ENCODE peak calls at places on chromosomes 5 and 9, in four cellular contexts. H is GM12865; Q is activated T-helper 2 cell treated with anti-CD3 and anti-CD28 coated beads, Interferon-gamma antibody, Interleukin-2, Interleukin-4, amounts not matched to agents 10 μg/mL and 5 μg/mL and 100 μg/mL, durations not matched to agents 14 hours and 24 hours and 36 hours; N is mesendoderm. E is an unnamed sample.

GRCh38 chr5:20276061-20276958 is 288.3 kb upstream of the CDH18 start:
- DNase-seq in H (no peak), Q (no peak), N (peak), E (no peak)

GRCh38 chr9:116550728-116551436 is 136.2 kb upstream of the TRIM32 start:
- DNase-seq in H (no peak), Q (no peak), N (peak), E (no peak)

GRCh38 chr9:110895141-110895912 is 142.9 kb downstream of the LPAR1 start:
- DNase-seq in H (no peak), Q (no peak), N (no peak), E (peak)

GRCh38 chr9:119963258-119963797 is 594.1 kb upstream of the BRINP1 start:
- DNase-seq in H (no peak), Q (no peak), N (peak), E (peak)

GRCh38 chr5:74442466-74442865 is 198.1 kb downstream of the ENC1 start:
- DNase-seq in H (no peak), Q (no peak), N (peak), E (no peak)

GRCh38 chr5:90264930-90265857 is 144.4 kb downstream of the CETN3 start:
- DNase-seq in H (peak), Q (peak), N (peak), E (peak)

GRCh38 chr9:117718085-117718484 is 13.9 kb downstream of the TLR4 start:
- DNase-seq in H (peak), Q (no peak), N (no peak), E (no peak)

GRCh38 chr5:143120460-143121134 is 282.9 kb downstream of the NR3C1 start:
- DNase-seq in H (no peak), Q (no peak), N (no peak), E (no peak)

GRCh38 chr5:73998496-73998895 is 372.5 kb downstream of the ARHGEF28 start:
- DNase-seq in H (no peak), Q (no peak), N (no peak), E (peak)

GRCh38 chr5:154236459-154237375 is 46.2 kb downstream of the GALNT10 start:
- DNase-seq in H (peak), Q (no peak), N (no peak), E (no peak)

GRCh38 chr5:169426674-169427250 is 125.8 kb upstream of the SLIT3 start:
- DNase-seq in H (peak), Q (no peak), N (peak), E (peak)

GRCh38 chr9:129436751-129437625 is 183.9 kb downstream of the C9orf50 start:
- DNase-seq in H (no peak), Q (no peak), N (peak), E (peak)

GRCh38 chr9:29209748-29210276 is 1636.5 kb upstream of the C9orf72 start:
- DNase-seq in H (no peak), Q (no peak), N (no peak), E (peak)

GRCh38 chr9:126371007-126371870 is 44.6 kb downstream of the MVB12B start:
- DNase-seq in H (no peak), Q (no peak), N (peak), E (no peak)

GRCh38 chr9:109815366-109815947 is 35.5 kb downstream of the PALM2AKAP2 start:
- DNase-seq in H (no peak), Q (no peak), N (peak), E (no peak)

GRCh38 chr9:81729141-81729540 is 39.8 kb upstream of the TLE1 start:
- DNase-seq in H (peak), Q (no peak), N (no peak), E (peak)

GRCh38 chr9:30925635-30926034 is 1458.8 kb upstream of the ACO1 start:
- DNase-seq in H (no peak), Q (no peak), N (no peak), E (no peak)